ENCODE peak calls at places on chromosomes 1 and 21, in ten cellular contexts. G is Right ventricle myocardium superior; Q is anterior cingulate cortex; F is stimulated activated CD8-positive, alpha-beta memory T cell treated with anti-CD3 and anti-CD28 coated beads, Interleukin-15, amount 100 ng/mL, for 4 hours; S is caudate nucleus; T is NCI-H69; Z is T-helper 2 cell treated with Interferon-gamma antibody and Interleukin-4, amounts not matched to agents 5 μg/mL and 100 μg/mL, for 36 hours; W is ELF-1; H is mammary epithelial cell; J is breast epithelium. E is an unnamed sample.

GRCh38 chr1:55275151-55275748 is 60.1 kb upstream of the USP24 start:
- DNase-seq in S (peak), W (no peak), Q (peak), J (peak), Z (no peak), H (peak), G (no peak), T (no peak), F (no peak), E (no peak)

GRCh38 chr1:17488977-17489739 is 49.7 kb upstream of the RCC2 start:
- DNase-seq in F (no peak), G (no peak), J (no peak), Q (no peak), H (no peak), Z (no peak), T (no peak), W (no peak), S (no peak), E (no peak)

GRCh38 chr1:21447311-21447710 is 7.4 kb downstream of the NBPF3 start:
- DNase-seq in G (no peak), J (no peak), W (no peak), H (no peak), Q (no peak), Z (no peak), F (no peak), T (no peak), S (no peak), E (no peak)

GRCh38 chr1:210455840-210456603 is 127.3 kb downstream of the HHAT start:
- DNase-seq in J (no peak), G (no peak), S (no peak), W (no peak), Q (no peak), Z (no peak), T (no peak), H (no peak), F (no peak), E (no peak)

GRCh38 chr1:247409869-247410544 is 6.0 kb upstream of the NLRP3 start:
- DNase-seq in H (no peak), T (no peak), Z (peak), Q (no peak), F (no peak), J (no peak), W (no peak), G (no peak), S (no peak), E (no peak)

GRCh38 chr21:37986751-37987399 is 70.6 kb upstream of the KCNJ6 start:
- DNase-seq in Z (no peak), G (no peak), S (no peak), Q (no peak), T (peak), H (no peak), J (no peak), F (no peak), W (no peak), E (no peak)

GRCh38 chr1:173507847-173508209 is 30.7 kb downstream of the PRDX6 start:
- DNase-seq in H (peak), G (no peak), Z (no peak), S (no peak), W (no peak), T (peak), F (no peak), Q (no peak), J (no peak), E (peak)

GRCh38 chr1:119783354-119784126 is 14.8 kb upstream of the HMGCS2 start:
- DNase-seq in H (peak), Q (no peak), G (no peak), J (no peak), S (no peak), Z (no peak), W (no peak), T (no peak), F (no peak), E (peak)

GRCh38 chr1:221574529-221574928 is 167.4 kb downstream of the DUSP10 start:
- DNase-seq in Q (no peak), G (no peak), F (no peak), S (no peak), W (no peak), T (no peak), H (no peak), Z (no peak), J (no peak), E (no peak)

GRCh38 chr1:14539953-14540563 is 58.4 kb upstream of the KAZN start:
- DNase-seq in T (no peak), Z (no peak), G (no peak), H (no peak), S (no peak), W (no peak), J (no peak), Q (no peak), F (no peak), E (no peak)

GRCh38 chr21:45747233-45747766 is 103.8 kb downstream of the PCBP3 start:
- DNase-seq in G (no peak), Z (no peak), H (no peak), T (peak), J (no peak), F (no peak), Q (no peak), S (peak), W (no peak), E (no peak)

GRCh38 chr1:199959033-199959774 is 68.3 kb upstream of the NR5A2 start:
- DNase-seq in G (no peak), Q (no peak), T (no peak), W (no peak), J (no peak), F (no peak), Z (no peak), S (no peak), H (no peak), E (no peak)

GRCh38 chr1:116806245-116806644 is 52.0 kb downstream of the CD2 start:
- DNase-seq in J (no peak), T (no peak), Q (no peak), Z (peak), F (peak), W (no peak), G (no peak), H (no peak), S (no peak), E (no peak)

GRCh38 chr21:21247441-21247840 is 249.2 kb downstream of the NCAM2 start:
- DNase-seq in H (no peak), W (no peak), F (no peak), G (no peak), Z (no peak), T (peak), S (no peak), Q (no peak), J (no peak), E (no peak)